ENCODE peak calls at places on chromosomes 3 and 15, in ten cellular contexts. Y is esophagus squamous epithelium; X is cardiac fibroblast; K is IMR-90; Q is GM19239; D is T-helper 17 cell; V is central memory CD4-positive, alpha-beta T cell; C is breast epithelium; M is amygdala; A is Calu3. H is an unnamed sample.

GRCh38 chr3:138727371-138727770 is 107.4 kb downstream of the PIK3CB start:
- DNase-seq in Y (no peak), X (no peak), K (no peak), Q (no peak), D (no peak), V (no peak), C (no peak), M (no peak), A (no peak), H (no peak)

GRCh38 chr3:74445541-74445940 is 168.9 kb downstream of the CNTN3 start:
- DNase-seq in Y (no peak), X (no peak), K (no peak), Q (no peak), D (no peak), V (no peak), C (no peak), M (no peak), A (no peak), H (no peak)

GRCh38 chr3:66442254-66443249 is 58.3 kb downstream of the LRIG1 start:
- DNase-seq in Y (no peak), X (peak; percentile 84), K (peak; percentile 93), Q (no peak), D (no peak), V (no peak), C (no peak), M (no peak), A (peak; percentile 2), H (no peak)

GRCh38 chr15:82969353-82969752 is 16.7 kb upstream of the RAMAC start:
- DNase-seq in Y (no peak), X (no peak), K (no peak), Q (no peak), D (no peak), V (no peak), C (no peak), M (no peak), A (no peak), H (no peak)

GRCh38 chr15:77074350-77074749 is 3.4 kb upstream of the TSPAN3 start:
- DNase-seq in Y (no peak), X (no peak), K (no peak), Q (no peak), D (no peak), V (no peak), C (no peak), M (no peak), A (no peak), H (no peak)

GRCh38 chr3:149610351-149611105 is 47.3 kb downstream of the WWTR1 start:
- DNase-seq in Y (no peak), X (no peak), K (peak; percentile 50), Q (no peak), D (no peak), V (no peak), C (no peak), M (peak; percentile 7), A (no peak), H (no peak)

GRCh38 chr3:74129611-74130010 is 484.8 kb downstream of the CNTN3 start:
- DNase-seq in Y (no peak), X (no peak), K (no peak), Q (no peak), D (no peak), V (no peak), C (no peak), M (no peak), A (no peak), H (no peak)

GRCh38 chr3:43526956-43527355 is 94.9 kb downstream of the ANO10 start:
- DNase-seq in Y (no peak), X (no peak), K (peak; percentile 18), Q (no peak), D (no peak), V (no peak), C (no peak), M (no peak), A (no peak), H (no peak)

GRCh38 chr15:70193734-70194133 is 96.0 kb upstream of the TLE3 start:
- DNase-seq in Y (no peak), X (no peak), K (no peak), Q (no peak), D (no peak), V (no peak), C (no peak), M (no peak), A (no peak), H (no peak)

GRCh38 chr3:127541320-127541719 is 49.2 kb downstream of the TPRA1 start:
- DNase-seq in Y (no peak), X (no peak), K (no peak), Q (no peak), D (no peak), V (no peak), C (no peak), M (no peak), A (no peak), H (no peak)

GRCh38 chr15:81297147-81297572 is 26.8 kb downstream of the STARD5 start:
- DNase-seq in Y (no peak), X (peak; percentile 55), K (peak; percentile 24), Q (no peak), D (no peak), V (no peak), C (no peak), M (no peak), A (peak; percentile 49), H (peak; percentile 50)

GRCh38 chr3:129058441-129059194 is 2.0 kb upstream of the GP9 start:
- DNase-seq in Y (no peak), X (no peak), K (no peak), Q (no peak), D (no peak), V (peak; percentile 32), C (no peak), M (no peak), A (peak; percentile 38), H (no peak)

GRCh38 chr3:71616571-71617021 is 33.1 kb upstream of the FOXP1 start:
- DNase-seq in Y (no peak), X (no peak), K (no peak), Q (no peak), D (no peak), V (no peak), C (no peak), M (no peak), A (no peak), H (no peak)

GRCh38 chr15:60576515-60576914 is 97.6 kb upstream of the ICE2 start:
- DNase-seq in Y (no peak), X (no peak), K (no peak), Q (no peak), D (no peak), V (no peak), C (no peak), M (no peak), A (no peak), H (no peak)

GRCh38 chr15:57835119-57835518 is 128.6 kb downstream of the POLR2M start:
- DNase-seq in Y (no peak), X (no peak), K (no peak), Q (no peak), D (no peak), V (no peak), C (no peak), M (no peak), A (no peak), H (no peak)

GRCh38 chr3:183975981-183976662 is 41.6 kb downstream of the ABCC5 start:
- DNase-seq in Y (no peak), X (peak; percentile 52), K (peak; percentile 35), Q (no peak), D (no peak), V (no peak), C (no peak), M (no peak), A (no peak), H (no peak)

GRCh38 chr3:143811602-143812001 is 36.7 kb downstream of the SLC9A9 start:
- DNase-seq in Y (no peak), X (no peak), K (no peak), Q (no peak), D (no peak), V (no peak), C (no peak), M (no peak), A (no peak), H (no peak)

GRCh38 chr3:3179407-3180094 is at the start of gene CRBN:
- DNase-seq in Y (peak; percentile 27), X (peak; percentile 84), K (peak; percentile 76), Q (peak; percentile 85), D (peak; percentile 84), V (peak; percentile 88), C (peak; percentile 83), M (peak; percentile 73), A (peak; percentile 88), H (peak; percentile 90)

GRCh38 chr3:134682196-134682880 is 31.5 kb upstream of the KY start:
- DNase-seq in Y (no peak), X (peak; percentile 49), K (peak; percentile 64), Q (no peak), D (no peak), V (no peak), C (no peak), M (no peak), A (no peak), H (no peak)

GRCh38 chr3:146739203-146739671 is 134.1 kb upstream of the PLSCR5 start:
- DNase-seq in Y (no peak), X (no peak), K (no peak), Q (no peak), D (no peak), V (no peak), C (no peak), M (no peak), A (no peak), H (no peak)

GRCh38 chr15:45892182-45892581 is 257.4 kb downstream of the SQOR start:
- DNase-seq in Y (no peak), X (no peak), K (no peak), Q (no peak), D (no peak), V (no peak), C (no peak), M (no peak), A (no peak), H (no peak)

GRCh38 chr15:72319360-72319984 is 485 bp downstream of the CELF6 start:
- DNase-seq in Y (no peak), X (peak; percentile 43), K (peak; percentile 47), Q (peak; percentile 30), D (no peak), V (peak; percentile 30), C (peak; percentile 66), M (no peak), A (peak; percentile 80), H (peak; percentile 77)